ENCODE peak calls at places on chromosome 16, in five cellular contexts. R is GM12878, F is K562, K is H1, N is HepG2. G is an unnamed sample.

GRCh38 chr16:30934827-30935557 is 11.6 kb downstream of the FBXL19 start:
- DNase-seq in R (no peak), F (peak; percentile 61), K (peak; percentile 87), N (peak; percentile 70), G (peak; percentile 88)

GRCh38 chr16:75289189-75289588 is 37.8 kb upstream of the BCAR1 start:
- DNase-seq in R (no peak), F (no peak), K (no peak), N (no peak), G (no peak)

GRCh38 chr16:68367034-68367433 is 56.2 kb downstream of the PRMT7 start:
- DNase-seq in R (no peak), F (peak; percentile 71), K (peak; percentile 87), N (peak; percentile 53), G (peak; percentile 81)

GRCh38 chr16:1610841-1611653 is 825 bp downstream of the IFT140 start:
- DNase-seq in R (no peak), F (no peak), K (no peak), N (no peak), G (no peak)

GRCh38 chr16:50939356-50939755 is 197.5 kb downstream of the CYLD start:
- DNase-seq in R (no peak), F (no peak), K (no peak), N (no peak), G (no peak)

GRCh38 chr16:55543470-55543869 is 23.0 kb upstream of the CAPNS2 start:
- DNase-seq in R (no peak), F (no peak), K (no peak), N (peak; percentile 35), G (peak; percentile 66)

GRCh38 chr16:49639739-49640388 is 216.0 kb downstream of the ZNF423 start:
- DNase-seq in R (no peak), F (no peak), K (peak; percentile 66), N (peak; percentile 56), G (peak; percentile 56)

GRCh38 chr16:49338867-49339266 is 34.7 kb upstream of the C16orf78 start:
- DNase-seq in R (no peak), F (no peak), K (no peak), N (no peak), G (no peak)

GRCh38 chr16:30867747-30868146 is 26.1 kb downstream of the BCL7C start:
- DNase-seq in R (no peak), F (no peak), K (no peak), N (no peak), G (peak; percentile 52)

GRCh38 chr16:20336955-20337354 is 9.6 kb upstream of the GP2 start:
- DNase-seq in R (no peak), F (no peak), K (no peak), N (no peak), G (peak; percentile 23)

GRCh38 chr16:1707193-1707790 is 1.3 kb downstream of the MAPK8IP3 start:
- DNase-seq in R (no peak), F (peak; percentile 36), K (no peak), N (peak; percentile 41), G (peak; percentile 33)

GRCh38 chr16:80637621-80638020 is 96.8 kb downstream of the DYNLRB2 start:
- DNase-seq in R (no peak), F (no peak), K (no peak), N (no peak), G (no peak)

GRCh38 chr16:29808219-29808900 is 2.0 kb downstream of the MAZ start:
- DNase-seq in R (no peak), F (no peak), K (no peak), N (no peak), G (no peak)

GRCh38 chr16:84119368-84119767 is 2.6 kb upstream of the MBTPS1 start:
- DNase-seq in R (no peak), F (no peak), K (no peak), N (no peak), G (no peak)

GRCh38 chr16:83967091-83967490 is 953 bp upstream of the NECAB2 start:
- DNase-seq in R (no peak), F (no peak), K (no peak), N (no peak), G (no peak)

GRCh38 chr16:75305364-75306101 is 54.1 kb upstream of the BCAR1 start:
- DNase-seq in R (peak; percentile 71), F (peak; percentile 53), K (no peak), N (peak; percentile 99), G (no peak)

GRCh38 chr16:3076577-3076976 is 11.1 kb downstream of the IL32 start:
- DNase-seq in R (no peak), F (no peak), K (no peak), N (no peak), G (no peak)

GRCh38 chr16:11224894-11225676 is 30.9 kb downstream of the SOCS1 start:
- DNase-seq in R (peak; percentile 88), F (no peak), K (no peak), N (no peak), G (no peak)

GRCh38 chr16:75070055-75070841 is 46.3 kb downstream of the LDHD start:
- DNase-seq in R (no peak), F (peak; percentile 33), K (no peak), N (peak; percentile 98), G (no peak)

GRCh38 chr16:65510850-65511249 is 389.0 kb upstream of the CDH11 start:
- DNase-seq in R (no peak), F (no peak), K (no peak), N (peak; percentile 29), G (no peak)

GRCh38 chr16:87974190-87974589 is 23.0 kb downstream of the BANP start:
- DNase-seq in R (no peak), F (no peak), K (no peak), N (no peak), G (no peak)

GRCh38 chr16:87849419-87850008 is 19.8 kb downstream of the SLC7A5 start:
- DNase-seq in R (no peak), F (no peak), K (no peak), N (no peak), G (no peak)

DNA sequence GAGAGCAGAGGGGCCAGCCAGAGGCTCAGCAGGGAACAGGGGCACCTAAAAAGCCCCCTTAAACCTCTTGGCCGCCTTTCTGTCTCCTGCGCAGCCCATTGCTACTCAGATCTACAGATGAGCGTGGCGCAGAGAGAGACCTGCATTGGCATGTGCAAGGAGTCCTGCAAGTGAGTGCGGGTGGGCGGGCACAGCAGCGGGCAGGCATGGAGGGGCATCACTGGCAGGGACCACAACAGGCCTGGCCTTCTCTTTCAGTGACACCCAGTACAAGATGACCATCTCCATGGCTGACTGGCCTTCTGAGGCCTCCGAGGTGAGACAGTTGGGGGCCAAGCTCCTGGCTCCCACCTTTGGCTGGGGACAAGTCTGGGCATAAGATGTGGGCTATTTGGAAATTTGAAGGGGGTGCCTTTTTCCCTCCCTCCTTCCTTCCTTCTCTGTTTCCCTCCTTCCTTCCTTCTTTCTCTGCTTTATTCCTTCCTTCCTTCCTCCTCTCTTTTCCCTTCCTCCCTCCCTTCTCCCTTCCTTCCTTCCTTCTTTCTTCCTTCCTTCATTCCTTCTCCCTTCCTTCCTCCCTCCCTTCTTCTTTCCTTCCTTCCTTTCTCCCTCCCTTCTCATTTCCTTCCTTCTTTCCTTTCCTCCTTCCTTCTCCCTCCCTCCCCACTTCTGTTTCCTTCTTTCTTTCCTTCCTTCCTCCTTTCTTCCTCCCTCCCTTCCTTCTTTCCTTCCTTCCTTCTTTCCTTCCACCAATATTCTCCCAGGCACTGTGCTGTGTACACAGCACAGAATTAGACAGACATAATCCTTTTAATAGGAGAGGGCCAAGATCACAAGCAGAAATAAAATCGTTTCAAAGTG is 75.2 kb downstream of the SCNN1B start:
- DNase-seq in R (no peak), F (no peak), K (no peak), N (no peak), G (no peak)
- H3K27ac ChIP-seq in R (no peak overlapping the region), F (no peak overlapping the region), K (no peak overlapping the region), N (no peak overlapping the region), G (no peak overlapping the region)

DNA sequence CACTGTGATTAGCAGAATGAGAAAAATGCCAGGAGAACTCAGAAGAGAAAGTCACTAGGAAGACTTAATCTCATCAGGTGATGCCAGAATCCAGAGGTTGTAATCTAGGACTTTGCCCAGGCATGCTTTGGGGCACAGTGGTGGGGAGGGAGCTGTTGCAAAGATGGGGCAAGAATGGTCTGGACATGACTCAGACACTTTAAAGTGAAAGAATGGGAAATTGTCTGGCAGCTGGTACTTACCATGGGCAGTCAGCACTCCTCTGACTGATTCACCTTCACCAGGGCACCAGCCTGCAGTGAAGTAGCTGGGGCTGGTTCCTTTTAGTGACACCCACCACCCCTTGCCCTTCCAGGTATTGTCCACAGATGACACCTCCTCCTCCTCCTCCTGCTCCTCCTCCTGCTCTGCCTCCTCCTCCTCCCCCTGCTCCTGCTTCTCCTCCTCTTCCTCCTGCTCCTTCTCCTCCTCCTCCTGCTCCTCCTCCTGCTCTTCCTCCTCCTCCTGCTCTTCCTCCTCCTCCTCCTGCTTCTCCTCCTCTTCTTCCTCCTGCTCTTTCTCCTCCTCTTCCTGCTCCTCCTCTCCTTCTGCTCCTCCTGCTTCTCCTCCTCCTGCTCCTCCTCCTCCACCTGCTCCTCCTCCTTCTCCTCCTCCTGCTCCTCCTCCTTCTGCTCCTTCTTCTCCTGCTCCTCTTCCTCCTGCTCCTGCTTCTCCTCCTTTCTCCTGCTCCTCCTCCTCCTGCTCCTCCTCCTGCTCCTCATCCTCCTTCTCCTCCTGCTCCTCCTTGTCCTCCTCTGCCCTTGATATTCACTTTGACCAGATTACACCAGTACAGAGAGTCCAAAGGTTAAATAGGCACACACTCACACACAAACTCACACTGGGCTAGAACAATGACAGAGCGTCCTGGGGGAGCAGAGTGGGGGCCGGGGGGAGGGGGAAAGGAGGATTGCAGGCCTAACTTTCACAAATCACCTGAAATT is at the start of gene CHD9NB:
- DNase-seq in R (no peak), F (no peak), K (no peak), N (peak; percentile 89), G (no peak)
- TF ChIP-seq CREB1 in R (no peak), F (no peak), K (no peak), N (no peak), G (no peak)

GRCh38 chr16:61500851-61501250 is 535.4 kb downstream of the CDH8 start:
- DNase-seq in R (no peak), F (no peak), K (no peak), N (no peak), G (no peak)
- H3K27ac ChIP-seq in R (no peak overlapping the region), F (no peak overlapping the region), K (no peak overlapping the region), N (no peak overlapping the region), G (no peak overlapping the region)

DNA sequence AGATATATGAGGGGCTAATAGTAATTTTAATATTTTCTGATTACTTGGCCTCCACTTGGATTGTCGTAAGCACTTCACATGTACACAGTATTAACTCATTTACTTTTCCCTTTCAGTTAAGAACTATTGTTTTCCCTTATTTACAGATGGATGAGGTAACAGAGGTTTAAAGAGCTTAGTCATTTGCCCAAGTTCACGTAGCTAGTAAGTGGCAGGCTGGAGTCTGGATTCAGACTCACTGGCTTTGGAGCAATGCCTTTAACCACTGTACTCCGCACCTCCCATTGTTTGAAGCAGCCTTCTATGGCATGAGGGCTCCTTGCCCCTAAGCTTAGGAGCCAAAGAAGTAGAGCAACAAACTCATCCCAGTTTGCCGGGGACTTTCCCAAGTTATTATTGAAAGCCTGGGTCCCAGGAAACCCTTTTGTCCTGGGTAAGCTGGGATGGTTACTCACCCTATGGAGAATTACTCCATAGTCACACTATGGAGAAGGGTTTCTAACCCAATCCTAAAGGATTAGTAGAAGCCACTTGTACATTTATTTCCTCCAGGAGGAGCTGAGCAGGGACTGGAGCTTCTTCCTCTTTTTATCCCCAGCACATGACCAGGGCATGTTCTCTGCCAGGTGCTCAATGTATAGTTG is 12.3 kb downstream of the FOXL1 start:
- DNase-seq in R (no peak), F (no peak), K (no peak), N (peak; percentile 32), G (no peak)
- TF ChIP-seq CREB1 in R (no peak), F (no peak), K (no peak), N (no peak), G (no peak)

GRCh38 chr16:85332175-85332574 is 219.9 kb upstream of the CIBAR2 start:
- DNase-seq in R (no peak), F (no peak), K (no peak), N (no peak), G (peak; percentile 88)
- H3K27ac ChIP-seq in R (no peak overlapping the region), F (peak overlapping the region; percentile 2), K (no peak overlapping the region), N (no peak overlapping the region), G (no peak overlapping the region)

G was measured in GM23338.